ENCODE peak calls at places on chromosome 15, in seven cellular contexts. One of them, this sample, is unnamed. For H3K36me3, the result is how much of the 10 kb centered on the place peaks cover.

GRCh38 chr15:86001200-86001599 is 78.5 kb upstream of the AGBL1 start:
- DNase-seq in lower lobe of right lung: no peak
- DNase-seq in mammary epithelial cell: peak
- DNase-seq in upper lobe of left lung: no peak
- DNase-seq in brain microvascular endothelial cell: no peak
- DNase-seq in endothelial cell of umbilical vein: no peak
- DNase-seq in OCI-LY7: no peak
- DNase-seq in this sample: no peak

GRCh38 chr15:52678036-52678467 is 1.1 kb downstream of the ATOSA start:
- DNase-seq in lower lobe of right lung: peak
- DNase-seq in mammary epithelial cell: peak
- DNase-seq in upper lobe of left lung: peak
- DNase-seq in brain microvascular endothelial cell: peak
- DNase-seq in endothelial cell of umbilical vein: peak
- DNase-seq in OCI-LY7: peak
- DNase-seq in this sample: peak

GRCh38 chr15:74589826-74590225 is 25.8 kb upstream of the CLK3 start:
- DNase-seq in lower lobe of right lung: no peak
- DNase-seq in mammary epithelial cell: no peak
- DNase-seq in upper lobe of left lung: no peak
- DNase-seq in brain microvascular endothelial cell: no peak
- DNase-seq in endothelial cell of umbilical vein: peak
- DNase-seq in OCI-LY7: no peak
- DNase-seq in this sample: no peak

GRCh38 chr15:38823272-38823671 is 258.7 kb upstream of the RASGRP1 start:
- DNase-seq in lower lobe of right lung: no peak
- DNase-seq in mammary epithelial cell: no peak
- DNase-seq in upper lobe of left lung: no peak
- DNase-seq in brain microvascular endothelial cell: peak
- DNase-seq in endothelial cell of umbilical vein: peak
- DNase-seq in OCI-LY7: no peak
- DNase-seq in this sample: no peak

GRCh38 chr15:58521293-58521991 is 89.7 kb downstream of the LIPC start:
- DNase-seq in lower lobe of right lung: peak
- DNase-seq in mammary epithelial cell: peak
- DNase-seq in upper lobe of left lung: peak
- DNase-seq in brain microvascular endothelial cell: peak
- DNase-seq in endothelial cell of umbilical vein: peak
- DNase-seq in OCI-LY7: no peak
- DNase-seq in this sample: peak

GRCh38 chr15:20645956-20646355 is 104.4 kb upstream of the GOLGA6L6 start:
- DNase-seq in lower lobe of right lung: peak
- DNase-seq in mammary epithelial cell: peak
- DNase-seq in upper lobe of left lung: peak
- DNase-seq in brain microvascular endothelial cell: no peak
- DNase-seq in endothelial cell of umbilical vein: no peak
- DNase-seq in OCI-LY7: no peak
- DNase-seq in this sample: peak

GRCh38 chr15:28993720-28994053 is 107.9 kb downstream of the APBA2 start:
- DNase-seq in lower lobe of right lung: no peak
- DNase-seq in mammary epithelial cell: no peak
- DNase-seq in upper lobe of left lung: no peak
- DNase-seq in brain microvascular endothelial cell: no peak
- DNase-seq in endothelial cell of umbilical vein: no peak
- DNase-seq in OCI-LY7: no peak
- DNase-seq in this sample: no peak

GRCh38 chr15:68674975-68675374 is 96.2 kb downstream of the CORO2B start:
- DNase-seq in lower lobe of right lung: no peak
- DNase-seq in mammary epithelial cell: peak
- DNase-seq in upper lobe of left lung: no peak
- DNase-seq in brain microvascular endothelial cell: peak
- DNase-seq in endothelial cell of umbilical vein: peak
- DNase-seq in OCI-LY7: peak
- DNase-seq in this sample: no peak

GRCh38 chr15:95468820-95469219 is 861.7 kb upstream of the NR2F2 start:
- DNase-seq in lower lobe of right lung: no peak
- DNase-seq in mammary epithelial cell: no peak
- DNase-seq in upper lobe of left lung: no peak
- DNase-seq in brain microvascular endothelial cell: no peak
- DNase-seq in endothelial cell of umbilical vein: no peak
- DNase-seq in OCI-LY7: no peak
- DNase-seq in this sample: no peak

GRCh38 chr15:43370310-43370974 is 401 bp downstream of the ZSCAN29 start:
- DNase-seq in lower lobe of right lung: no peak
- DNase-seq in mammary epithelial cell: peak
- DNase-seq in upper lobe of left lung: peak
- DNase-seq in brain microvascular endothelial cell: peak
- DNase-seq in endothelial cell of umbilical vein: peak
- DNase-seq in OCI-LY7: no peak
- DNase-seq in this sample: no peak

GRCh38 chr15:89749951-89750559 is 994 bp downstream of the MESP1 start:
- DNase-seq in lower lobe of right lung: no peak
- DNase-seq in mammary epithelial cell: no peak
- DNase-seq in upper lobe of left lung: peak
- DNase-seq in brain microvascular endothelial cell: no peak
- DNase-seq in endothelial cell of umbilical vein: peak
- DNase-seq in OCI-LY7: no peak
- DNase-seq in this sample: no peak

GRCh38 chr15:96342611-96343528 is 12.4 kb downstream of the NR2F2 start:
- DNase-seq in lower lobe of right lung: no peak
- DNase-seq in mammary epithelial cell: no peak
- DNase-seq in upper lobe of left lung: no peak
- DNase-seq in brain microvascular endothelial cell: peak
- DNase-seq in endothelial cell of umbilical vein: peak
- DNase-seq in OCI-LY7: no peak
- DNase-seq in this sample: no peak

GRCh38 chr15:32817570-32817969 is 99.8 kb downstream of the GREM1 start:
- DNase-seq in lower lobe of right lung: no peak
- DNase-seq in mammary epithelial cell: no peak
- DNase-seq in upper lobe of left lung: no peak
- DNase-seq in brain microvascular endothelial cell: no peak
- DNase-seq in endothelial cell of umbilical vein: no peak
- DNase-seq in OCI-LY7: no peak
- DNase-seq in this sample: no peak

GRCh38 chr15:85825719-85826118 is 31.0 kb upstream of the KLHL25 start:
- DNase-seq in lower lobe of right lung: no peak
- DNase-seq in mammary epithelial cell: no peak
- DNase-seq in upper lobe of left lung: no peak
- DNase-seq in brain microvascular endothelial cell: no peak
- DNase-seq in endothelial cell of umbilical vein: no peak
- DNase-seq in OCI-LY7: no peak
- DNase-seq in this sample: peak

GRCh38 chr15:80920271-80920699 is 69.3 kb downstream of the MESD start:
- DNase-seq in lower lobe of right lung: no peak
- DNase-seq in mammary epithelial cell: no peak
- DNase-seq in upper lobe of left lung: no peak
- DNase-seq in brain microvascular endothelial cell: no peak
- DNase-seq in endothelial cell of umbilical vein: no peak
- DNase-seq in OCI-LY7: no peak
- DNase-seq in this sample: no peak

GRCh38 chr15:44726568-44727461 is 9.5 kb upstream of the TRIM69 start:
- DNase-seq in lower lobe of right lung: no peak
- DNase-seq in mammary epithelial cell: peak
- DNase-seq in upper lobe of left lung: peak
- DNase-seq in brain microvascular endothelial cell: peak
- DNase-seq in endothelial cell of umbilical vein: peak
- DNase-seq in OCI-LY7: peak
- DNase-seq in this sample: no peak

GRCh38 chr15:31366169-31366734 is 39.6 kb downstream of the KLF13 start:
- DNase-seq in lower lobe of right lung: peak
- DNase-seq in mammary epithelial cell: peak
- DNase-seq in upper lobe of left lung: no peak
- DNase-seq in brain microvascular endothelial cell: no peak
- DNase-seq in endothelial cell of umbilical vein: no peak
- DNase-seq in OCI-LY7: no peak
- DNase-seq in this sample: peak

GRCh38 chr15:43218908-43219706 is 1.7 kb downstream of the EPB42 start:
- DNase-seq in lower lobe of right lung: no peak
- DNase-seq in mammary epithelial cell: peak
- DNase-seq in upper lobe of left lung: no peak
- DNase-seq in brain microvascular endothelial cell: no peak
- DNase-seq in endothelial cell of umbilical vein: peak
- DNase-seq in OCI-LY7: peak
- DNase-seq in this sample: peak

GRCh38 chr15:79322945-79323344 is 12.0 kb downstream of the TMED3 start:
- DNase-seq in lower lobe of right lung: no peak
- DNase-seq in mammary epithelial cell: no peak
- DNase-seq in upper lobe of left lung: no peak
- DNase-seq in brain microvascular endothelial cell: no peak
- DNase-seq in endothelial cell of umbilical vein: peak
- DNase-seq in OCI-LY7: no peak
- DNase-seq in this sample: no peak

GRCh38 chr15:52518972-52519371 is 9.7 kb downstream of the MYO5A start:
- DNase-seq in lower lobe of right lung: no peak
- DNase-seq in mammary epithelial cell: no peak
- DNase-seq in upper lobe of left lung: no peak
- DNase-seq in brain microvascular endothelial cell: no peak
- DNase-seq in endothelial cell of umbilical vein: no peak
- DNase-seq in OCI-LY7: no peak
- DNase-seq in this sample: no peak

GRCh38 chr15:47402829-47403228 is 314.5 kb upstream of the SEMA6D start:
- DNase-seq in lower lobe of right lung: no peak
- DNase-seq in mammary epithelial cell: peak
- DNase-seq in upper lobe of left lung: no peak
- DNase-seq in brain microvascular endothelial cell: no peak
- DNase-seq in endothelial cell of umbilical vein: no peak
- DNase-seq in OCI-LY7: no peak
- DNase-seq in this sample: no peak

GRCh38 chr15:68277131-68277604 is 377 bp upstream of the FEM1B start:
- DNase-seq in lower lobe of right lung: peak
- DNase-seq in mammary epithelial cell: no peak
- DNase-seq in upper lobe of left lung: peak
- DNase-seq in brain microvascular endothelial cell: no peak
- DNase-seq in endothelial cell of umbilical vein: no peak
- DNase-seq in OCI-LY7: no peak
- DNase-seq in this sample: no peak

GRCh38 chr15:64858136-64858535 is 16.4 kb downstream of the PLEKHO2 start:
- DNase-seq in lower lobe of right lung: no peak
- DNase-seq in mammary epithelial cell: no peak
- DNase-seq in upper lobe of left lung: no peak
- DNase-seq in brain microvascular endothelial cell: no peak
- DNase-seq in endothelial cell of umbilical vein: no peak
- DNase-seq in OCI-LY7: no peak
- DNase-seq in this sample: no peak

GRCh38 chr15:62254137-62254934 is 89.3 kb upstream of the C2CD4B start:
- DNase-seq in lower lobe of right lung: peak
- DNase-seq in mammary epithelial cell: peak
- DNase-seq in upper lobe of left lung: peak
- DNase-seq in brain microvascular endothelial cell: peak
- DNase-seq in endothelial cell of umbilical vein: peak
- DNase-seq in OCI-LY7: peak
- DNase-seq in this sample: no peak

GRCh38 chr15:22904736-22905135 is 66.3 kb downstream of the NIPA2 start:
- DNase-seq in lower lobe of right lung: no peak
- DNase-seq in mammary epithelial cell: no peak
- DNase-seq in upper lobe of left lung: no peak
- DNase-seq in brain microvascular endothelial cell: no peak
- DNase-seq in endothelial cell of umbilical vein: no peak
- DNase-seq in OCI-LY7: no peak
- DNase-seq in this sample: no peak

GRCh38 chr15:22902578-22902977 is 64.1 kb downstream of the NIPA2 start:
- DNase-seq in lower lobe of right lung: no peak
- DNase-seq in mammary epithelial cell: no peak
- DNase-seq in upper lobe of left lung: no peak
- DNase-seq in brain microvascular endothelial cell: no peak
- DNase-seq in endothelial cell of umbilical vein: no peak
- DNase-seq in OCI-LY7: peak
- DNase-seq in this sample: no peak

GRCh38 chr15:22903427-22903826 is 65.0 kb downstream of the NIPA2 start:
- DNase-seq in lower lobe of right lung: no peak
- DNase-seq in mammary epithelial cell: no peak
- DNase-seq in upper lobe of left lung: no peak
- DNase-seq in brain microvascular endothelial cell: no peak
- DNase-seq in endothelial cell of umbilical vein: no peak
- DNase-seq in OCI-LY7: peak
- DNase-seq in this sample: no peak

GRCh38 chr15:22902981-22903380 is 64.5 kb downstream of the NIPA2 start:
- DNase-seq in lower lobe of right lung: no peak
- DNase-seq in mammary epithelial cell: no peak
- DNase-seq in upper lobe of left lung: no peak
- DNase-seq in brain microvascular endothelial cell: no peak
- DNase-seq in endothelial cell of umbilical vein: no peak
- DNase-seq in OCI-LY7: no peak
- DNase-seq in this sample: no peak

DNA sequence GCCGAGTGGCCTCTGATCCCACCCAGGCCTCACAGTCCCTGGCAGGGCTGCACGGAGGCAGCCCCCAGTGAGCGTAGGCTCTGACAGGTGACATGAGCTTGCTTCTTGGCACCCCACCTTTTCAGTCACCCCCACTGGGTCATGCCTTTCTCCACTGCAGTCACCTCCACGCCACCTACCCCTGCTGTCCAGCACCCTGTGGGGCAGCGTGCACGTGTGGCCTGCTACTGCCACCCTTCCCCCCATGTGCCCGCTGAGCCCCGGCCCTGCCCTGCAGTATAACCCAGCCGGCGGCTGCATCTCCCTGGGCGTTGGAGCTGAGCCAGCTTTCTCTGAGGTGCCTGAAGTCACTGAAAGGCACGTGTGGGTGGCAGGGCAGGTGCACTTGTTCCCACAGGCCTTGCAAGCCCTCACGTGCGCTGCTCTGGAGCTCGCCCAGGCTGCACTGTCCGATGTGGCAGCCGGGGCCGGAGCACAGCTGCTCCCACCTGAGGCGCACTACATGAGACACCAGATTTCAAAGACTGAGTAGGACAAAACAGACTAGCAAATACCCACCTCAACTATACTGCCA is 65.6 kb downstream of the NIPA2 start:
- DNase-seq in lower lobe of right lung: no peak
- DNase-seq in mammary epithelial cell: no peak
- DNase-seq in upper lobe of left lung: no peak
- DNase-seq in brain microvascular endothelial cell: no peak
- DNase-seq in endothelial cell of umbilical vein: no peak
- DNase-seq in OCI-LY7: no peak
- DNase-seq in this sample: no peak
- H3K36me3 ChIP-seq in lower lobe of right lung: half or more
- H3K36me3 ChIP-seq in mammary epithelial cell: under half
- H3K36me3 ChIP-seq in upper lobe of left lung: half or more
- H3K36me3 ChIP-seq in brain microvascular endothelial cell: half or more
- H3K36me3 ChIP-seq in endothelial cell of umbilical vein: under half
- H3K36me3 ChIP-seq in OCI-LY7: under half
- H3K36me3 ChIP-seq in this sample: under half

GRCh38 chr15:77496710-77497107 is 76.0 kb downstream of the HMG20A start:
- DNase-seq in lower lobe of right lung: peak
- DNase-seq in mammary epithelial cell: peak
- DNase-seq in upper lobe of left lung: peak
- DNase-seq in brain microvascular endothelial cell: peak
- DNase-seq in endothelial cell of umbilical vein: peak
- DNase-seq in OCI-LY7: peak
- DNase-seq in this sample: peak
- TF ChIP-seq CTCF in lower lobe of right lung: peak
- TF ChIP-seq CTCF in mammary epithelial cell: peak
- TF ChIP-seq CTCF in upper lobe of left lung: peak
- TF ChIP-seq CTCF in brain microvascular endothelial cell: peak
- TF ChIP-seq CTCF in endothelial cell of umbilical vein: peak
- TF ChIP-seq CTCF in OCI-LY7: peak
- TF ChIP-seq CTCF in this sample: peak

GRCh38 chr15:92574566-92574965 is 81.0 kb downstream of the FAM174B start:
- DNase-seq in lower lobe of right lung: no peak
- DNase-seq in mammary epithelial cell: no peak
- DNase-seq in upper lobe of left lung: no peak
- DNase-seq in brain microvascular endothelial cell: no peak
- DNase-seq in endothelial cell of umbilical vein: peak
- DNase-seq in OCI-LY7: no peak
- DNase-seq in this sample: no peak
- H3K36me3 ChIP-seq in lower lobe of right lung: under half
- H3K36me3 ChIP-seq in mammary epithelial cell: under half
- H3K36me3 ChIP-seq in upper lobe of left lung: under half
- H3K36me3 ChIP-seq in brain microvascular endothelial cell: under half
- H3K36me3 ChIP-seq in endothelial cell of umbilical vein: under half
- H3K36me3 ChIP-seq in OCI-LY7: under half
- H3K36me3 ChIP-seq in this sample: under half

GRCh38 chr15:73265536-73266153 is 103.1 kb downstream of the HCN4 start:
- DNase-seq in lower lobe of right lung: no peak
- DNase-seq in mammary epithelial cell: peak
- DNase-seq in upper lobe of left lung: no peak
- DNase-seq in brain microvascular endothelial cell: peak
- DNase-seq in endothelial cell of umbilical vein: peak
- DNase-seq in OCI-LY7: peak
- DNase-seq in this sample: no peak
- TF ChIP-seq CTCF in lower lobe of right lung: peak
- TF ChIP-seq CTCF in mammary epithelial cell: peak
- TF ChIP-seq CTCF in upper lobe of left lung: peak
- TF ChIP-seq CTCF in brain microvascular endothelial cell: peak
- TF ChIP-seq CTCF in endothelial cell of umbilical vein: peak
- TF ChIP-seq CTCF in OCI-LY7: peak
- TF ChIP-seq CTCF in this sample: no peak